ENCODE peak calls at places on chromosomes 11 and 22, in six cellular contexts. A, P, M, U, X and G are unnamed samples.
A peak's percentile ranks its signal among the peaks of the same experiment; 100 is the strongest.

GRCh38 chr22:20117656-20118571 is 888 bp upstream of the TRMT2A start:
- DNase-seq in P (peak; percentile 25), X (peak; percentile 14), M (peak; percentile 31), A (no peak), U (no peak), G (no peak)

GRCh38 chr22:35349704-35350538 is 31.0 kb upstream of the HMOX1 start:
- DNase-seq in A (peak; percentile 32), U (no peak), M (no peak), X (no peak), P (no peak), G (no peak)

GRCh38 chr11:126157326-126158030 is 54.0 kb downstream of the RPUSD4 start:
- DNase-seq in M (no peak), P (no peak), U (no peak), X (no peak), A (no peak), G (no peak)

GRCh38 chr11:43071338-43071737 is 240.5 kb upstream of the API5 start:
- DNase-seq in U (no peak), P (no peak), M (no peak), X (no peak), A (no peak), G (no peak)

GRCh38 chr11:78656984-78657383 is 82.3 kb upstream of the NARS2 start:
- DNase-seq in M (no peak), A (no peak), U (no peak), X (no peak), P (no peak), G (no peak)

GRCh38 chr22:19641254-19641982 is 72.9 kb upstream of the SEPTIN5 start:
- DNase-seq in M (peak; percentile 12), X (peak; percentile 29), A (no peak), P (peak; percentile 26), U (peak; percentile 36), G (no peak)

GRCh38 chr22:42697542-42698013 is 23.1 kb downstream of the A4GALT start:
- DNase-seq in P (peak; percentile 40), X (peak; percentile 93), U (peak; percentile 59), A (no peak), M (peak; percentile 89), G (no peak)

GRCh38 chr22:40348025-40348658 is 1.8 kb downstream of the ADSL start:
- DNase-seq in U (peak; percentile 46), M (peak; percentile 76), P (peak; percentile 65), X (peak; percentile 75), A (peak; percentile 53), G (no peak)

GRCh38 chr11:47467372-47467771 is 18.4 kb upstream of the RAPSN start:
- DNase-seq in A (no peak), U (no peak), P (no peak), M (no peak), X (no peak), G (no peak)

GRCh38 chr11:109511598-109511997 is 89.6 kb downstream of the C11orf87 start:
- DNase-seq in P (no peak), X (no peak), U (no peak), A (no peak), M (no peak), G (no peak)

GRCh38 chr11:117523680-117524079 is 196.0 kb downstream of the CEP164 start:
- DNase-seq in M (peak; percentile 29), U (no peak), X (peak; percentile 7), A (no peak), P (no peak), G (no peak)

GRCh38 chr11:27485930-27486773 is 13.6 kb upstream of the LGR4 start:
- DNase-seq in X (peak; percentile 81), M (peak; percentile 80), P (peak; percentile 75), A (peak; percentile 47), U (no peak), G (no peak)

GRCh38 chr11:125079151-125079877 is 16.2 kb downstream of the SLC37A2 start:
- DNase-seq in A (no peak), X (no peak), P (no peak), U (no peak), M (no peak), G (no peak)

GRCh38 chr22:20229916-20230775 is 38.0 kb downstream of the RTN4R start:
- DNase-seq in M (no peak), X (no peak), A (no peak), P (no peak), U (no peak), G (no peak)

GRCh38 chr22:25898707-25899365 is 156.8 kb downstream of the MYO18B start:
- DNase-seq in A (no peak), P (no peak), M (peak; percentile 4), U (no peak), X (no peak), G (no peak)

GRCh38 chr22:23553922-23554870 is 25.9 kb downstream of the IGLL1 start:
- DNase-seq in M (no peak), A (no peak), X (no peak), U (no peak), P (no peak), G (no peak)

GRCh38 chr11:122796128-122796717 is 42.1 kb upstream of the CRTAM start:
- DNase-seq in X (peak; percentile 58), U (peak; percentile 26), A (peak; percentile 59), P (peak; percentile 42), M (peak; percentile 53), G (no peak)

GRCh38 chr11:105821781-105822180 is 200.3 kb downstream of the MSANTD4 start:
- DNase-seq in X (no peak), U (no peak), P (no peak), M (no peak), A (no peak), G (no peak)

GRCh38 chr11:69075421-69076128 is 26.8 kb downstream of the TPCN2 start:
- DNase-seq in U (no peak), X (peak; percentile 95), P (no peak), M (peak; percentile 96), A (no peak), G (peak; percentile 94)

GRCh38 chr22:47125603-47126002 is 363.2 kb downstream of the TBC1D22A start:
- DNase-seq in P (no peak), M (no peak), U (peak; percentile 28), X (peak; percentile 6), A (no peak), G (no peak)

GRCh38 chr11:103863497-103863896 is 172.9 kb upstream of the DDI1 start:
- DNase-seq in X (peak; percentile 56), U (no peak), P (no peak), M (peak; percentile 69), A (no peak), G (no peak)

GRCh38 chr11:128894685-128895084 is 3.5 kb downstream of the KCNJ5 start:
- DNase-seq in X (no peak), U (no peak), M (no peak), A (no peak), P (peak; percentile 25), G (no peak)

GRCh38 chr11:72543849-72544535 is 109.7 kb upstream of the CLPB start:
- DNase-seq in M (no peak), U (no peak), A (no peak), X (no peak), P (no peak), G (no peak)

GRCh38 chr11:72001834-72002591 is 3.3 kb downstream of the IL18BP start:
- DNase-seq in U (no peak), A (no peak), P (no peak), M (no peak), X (no peak), G (no peak)

GRCh38 chr11:2378527-2379210 is 1.6 kb downstream of the CD81 start:
- DNase-seq in P (peak; percentile 34), U (no peak), X (peak; percentile 49), A (no peak), M (peak; percentile 64), G (peak; percentile 66)

GRCh38 chr22:24951942-24952836 is at the start of gene KIAA1671:
- DNase-seq in M (peak; percentile 67), X (peak; percentile 76), U (peak; percentile 71), P (peak; percentile 87), A (peak; percentile 54), G (no peak)

GRCh38 chr22:30227438-30228228 is 18.9 kb downstream of the LIF start:
- DNase-seq in A (no peak), X (no peak), M (no peak), P (no peak), U (no peak), G (no peak)

DNA sequence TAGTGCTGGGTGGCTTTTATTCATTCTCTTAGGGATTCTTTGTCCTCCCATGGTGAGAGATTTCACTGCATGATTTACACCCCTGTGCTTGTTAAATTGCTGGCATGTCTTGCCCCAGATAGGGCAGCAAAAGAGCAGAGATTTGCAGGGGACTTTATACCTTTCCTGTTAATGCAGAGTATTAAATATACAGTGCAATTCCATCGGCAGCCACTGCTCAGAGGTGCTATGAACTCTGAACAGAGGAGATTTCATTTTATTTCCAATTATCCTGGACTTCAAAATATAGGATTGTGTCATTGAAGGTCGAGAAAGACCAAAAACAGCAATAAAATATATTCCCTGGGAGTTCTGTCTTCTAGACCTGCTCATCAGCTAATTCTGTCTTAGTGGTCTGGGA is 263.4 kb upstream of the NCAM1 start:
- DNase-seq in U (no peak), A (no peak), X (no peak), M (no peak), P (no peak), G (no peak)
- TF ChIP-seq CTCF in U (no peak), A (no peak), X (no peak), M (no peak), P (no peak), G (no peak)

GRCh38 chr11:100528872-100529416 is 158.1 kb upstream of the ARHGAP42 start:
- DNase-seq in X (no peak), M (no peak), P (no peak), A (no peak), U (no peak), G (no peak)

GRCh38 chr11:100525197-100525596 is 161.9 kb upstream of the ARHGAP42 start:
- DNase-seq in P (no peak), U (no peak), A (no peak), M (no peak), X (no peak), G (no peak)

DNA sequence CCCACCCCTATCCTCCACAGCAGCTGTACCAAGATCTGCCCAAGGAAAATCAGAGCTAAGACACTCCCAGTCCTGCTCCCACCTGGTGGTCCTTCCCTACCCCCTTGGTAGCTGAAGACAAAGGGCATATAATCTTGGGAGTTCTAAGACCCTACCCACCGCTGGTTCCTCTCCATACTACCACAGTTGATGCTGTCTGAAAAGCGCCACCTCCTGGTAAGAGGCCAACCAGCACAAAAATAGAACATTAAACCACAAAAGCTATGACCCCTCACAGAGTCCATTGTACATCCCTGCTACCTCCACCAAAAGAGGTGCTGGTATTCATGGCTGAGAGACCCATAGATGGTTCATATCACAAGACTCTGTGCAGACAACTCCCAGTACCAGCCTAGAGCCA is 161.5 kb upstream of the ARHGAP42 start:
- DNase-seq in U (no peak), X (no peak), A (no peak), M (no peak), P (no peak), G (no peak)
- TF ChIP-seq CTCF in U (no peak), X (no peak), A (no peak), M (peak; percentile 9), P (no peak), G (no peak)

GRCh38 chr11:64848779-64849599 is 4.5 kb upstream of the CDC42BPG start:
- DNase-seq in U (no peak), P (no peak), M (no peak), A (peak; percentile 87), X (no peak), G (no peak)
- TF ChIP-seq CTCF in U (peak; percentile 24), P (no peak), M (no peak), A (peak; percentile 23), X (no peak), G (no peak)

DNA sequence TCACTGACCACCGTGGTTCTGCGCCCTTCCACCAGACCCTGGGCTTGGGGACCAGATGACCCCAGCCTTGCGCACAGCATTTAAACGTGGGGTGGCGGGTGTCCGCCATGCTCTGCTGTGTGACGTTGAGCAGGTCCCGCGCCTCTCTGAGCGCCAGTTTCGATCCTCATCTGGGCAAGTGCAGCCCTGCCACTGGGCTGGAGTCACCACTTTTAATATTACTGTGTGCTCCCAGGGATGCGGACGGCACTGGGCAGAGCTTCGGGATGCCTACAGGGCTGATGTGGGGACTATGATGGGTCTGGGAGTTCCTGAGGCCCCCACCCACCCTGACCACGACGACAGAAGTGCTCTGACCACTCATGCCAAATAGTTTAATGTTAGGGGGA is 1.2 kb upstream of the NUDT8 start:
- DNase-seq in P (no peak), A (peak; percentile 29), U (no peak), M (no peak), X (no peak), G (no peak)
- TF ChIP-seq CTCF in P (no peak), A (peak; percentile 38), U (no peak), M (no peak), X (no peak), G (no peak)